ENCODE peak calls at places on chromosomes 3 and 15, in nine cellular contexts. X is GM12878, K is HFF-Myc, F is stomach, H is suprapubic skin, T is GM23338, G is skeletal muscle cell, P is adrenal gland, Y is fibroblast of lung. U is an unnamed sample.

GRCh38 chr3:79488407-79488806 is 279.4 kb downstream of the ROBO1 start:
- DNase-seq in Y (no peak), X (no peak), K (no peak), P (no peak), H (no peak), F (no peak), G (no peak), T (no peak), U (no peak)

GRCh38 chr15:33810806-33811205 is 157.5 kb upstream of the CHRM5 start:
- DNase-seq in K (no peak), H (no peak), F (no peak), G (no peak), T (no peak), X (no peak), P (no peak), Y (no peak), U (no peak)

GRCh38 chr3:189766416-189766815 is 135.2 kb downstream of the TP63 start:
- DNase-seq in P (no peak), H (no peak), X (no peak), G (no peak), T (peak; percentile 61), K (no peak), Y (no peak), F (no peak), U (no peak)

GRCh38 chr3:171806200-171807128 is 3.8 kb downstream of the PLD1 start:
- DNase-seq in Y (peak; percentile 95), X (no peak), F (no peak), G (peak; percentile 80), K (peak; percentile 84), P (no peak), T (no peak), H (no peak), U (no peak)

GRCh38 chr3:36489679-36490420 is 109.5 kb downstream of the STAC start:
- DNase-seq in F (no peak), K (no peak), P (no peak), G (no peak), T (no peak), X (no peak), Y (no peak), H (no peak), U (no peak)

GRCh38 chr3:50503504-50503903 is at the start of gene CACNA2D2:
- DNase-seq in K (no peak), H (no peak), F (peak; percentile 82), T (peak; percentile 77), G (no peak), X (no peak), Y (no peak), P (peak; percentile 22), U (peak; percentile 66)

GRCh38 chr3:121482651-121483050 is 63.1 kb downstream of the POLQ start:
- DNase-seq in K (peak; percentile 19), T (no peak), Y (peak; percentile 81), G (peak; percentile 49), H (no peak), F (no peak), X (no peak), P (no peak), U (no peak)

GRCh38 chr3:186963636-186964035 is 33.3 kb downstream of the ST6GAL1 start:
- DNase-seq in P (no peak), G (no peak), K (no peak), H (no peak), Y (no peak), F (no peak), X (no peak), T (no peak), U (no peak)

GRCh38 chr3:46628980-46629379 is 16.7 kb downstream of the FAM240A start:
- DNase-seq in T (no peak), X (no peak), K (peak; percentile 25), F (no peak), G (no peak), H (no peak), P (no peak), Y (peak; percentile 67), U (no peak)

GRCh38 chr3:18649666-18650363 is 224.7 kb upstream of the SATB1 start:
- DNase-seq in K (no peak), Y (no peak), H (no peak), P (no peak), G (no peak), F (no peak), X (peak; percentile 53), T (no peak), U (no peak)

GRCh38 chr3:73485877-73486311 is 138.8 kb downstream of the PDZRN3 start:
- DNase-seq in Y (no peak), F (no peak), G (no peak), H (no peak), X (no peak), P (no peak), T (no peak), K (no peak), U (peak; percentile 51)

DNA sequence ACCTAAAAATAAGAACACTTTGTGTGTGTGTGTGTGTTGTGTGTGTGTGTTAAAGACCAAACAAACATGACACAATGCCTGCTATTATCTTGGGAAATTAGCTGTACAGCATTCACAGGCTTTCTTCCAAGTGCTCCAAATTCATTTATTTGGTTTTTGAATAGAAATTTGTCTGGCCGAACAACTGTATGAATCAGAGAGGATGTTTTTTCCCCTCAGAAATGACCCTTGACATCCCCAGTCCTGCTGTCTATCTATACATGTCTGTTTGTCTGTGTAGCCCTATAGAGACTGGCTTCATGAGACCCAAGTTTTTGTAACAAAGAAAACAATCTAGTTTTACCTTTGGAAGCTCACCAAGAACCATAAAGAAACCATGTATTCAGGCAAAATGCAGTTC is 549.8 kb downstream of the NSUN3 start:
- DNase-seq in F (no peak), K (no peak), Y (no peak), T (no peak), G (no peak), X (no peak), H (no peak), P (no peak), U (no peak)
- H3K4me3 ChIP-seq in F (no peak overlapping the region), K (no peak overlapping the region), Y (no peak overlapping the region), T (no peak overlapping the region), G (no peak overlapping the region), X (no peak overlapping the region), H (no peak overlapping the region), P (no peak overlapping the region), U (no peak overlapping the region)

DNA sequence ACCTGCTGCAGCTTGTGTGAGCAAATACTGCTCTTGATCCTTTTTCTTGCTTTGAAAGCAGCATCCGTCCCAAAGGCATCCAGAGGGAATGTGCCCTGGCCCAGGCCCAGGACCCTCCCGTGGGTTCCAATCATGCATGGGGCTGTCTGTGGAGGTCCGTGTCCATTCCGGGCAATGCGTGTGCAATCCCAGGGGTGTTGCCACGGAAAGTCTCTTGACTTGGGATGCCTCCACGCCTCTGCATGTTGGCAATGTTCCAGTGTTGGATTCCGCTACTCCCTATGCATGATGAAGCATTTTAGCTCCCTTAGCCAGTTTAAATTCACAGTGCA is 105.7 kb downstream of the SNRPN start:
- DNase-seq in K (no peak), Y (no peak), P (peak; percentile 1), H (peak; percentile 15), X (no peak), T (no peak), G (no peak), F (peak; percentile 23), U (no peak)
- H3K4me3 ChIP-seq in K (no peak overlapping the region), Y (no peak overlapping the region), P (no peak overlapping the region), H (no peak overlapping the region), X (no peak overlapping the region), T (no peak overlapping the region), G (no peak overlapping the region), F (no peak overlapping the region), U (no peak overlapping the region)

GRCh38 chr3:25429960-25430941 is 2.2 kb downstream of the RARB start:
- DNase-seq in Y (no peak), X (no peak), H (no peak), P (no peak), G (no peak), F (no peak), K (no peak), T (no peak), U (no peak)
- H3K4me3 ChIP-seq in Y (peak overlapping the region; percentile 70), X (no peak overlapping the region), H (peak overlapping the region; percentile 56), P (peak overlapping the region; percentile 71), G (peak overlapping the region; percentile 56), F (peak overlapping the region; percentile 58), K (peak overlapping the region; percentile 47), T (no peak overlapping the region), U (no peak overlapping the region)

DNA sequence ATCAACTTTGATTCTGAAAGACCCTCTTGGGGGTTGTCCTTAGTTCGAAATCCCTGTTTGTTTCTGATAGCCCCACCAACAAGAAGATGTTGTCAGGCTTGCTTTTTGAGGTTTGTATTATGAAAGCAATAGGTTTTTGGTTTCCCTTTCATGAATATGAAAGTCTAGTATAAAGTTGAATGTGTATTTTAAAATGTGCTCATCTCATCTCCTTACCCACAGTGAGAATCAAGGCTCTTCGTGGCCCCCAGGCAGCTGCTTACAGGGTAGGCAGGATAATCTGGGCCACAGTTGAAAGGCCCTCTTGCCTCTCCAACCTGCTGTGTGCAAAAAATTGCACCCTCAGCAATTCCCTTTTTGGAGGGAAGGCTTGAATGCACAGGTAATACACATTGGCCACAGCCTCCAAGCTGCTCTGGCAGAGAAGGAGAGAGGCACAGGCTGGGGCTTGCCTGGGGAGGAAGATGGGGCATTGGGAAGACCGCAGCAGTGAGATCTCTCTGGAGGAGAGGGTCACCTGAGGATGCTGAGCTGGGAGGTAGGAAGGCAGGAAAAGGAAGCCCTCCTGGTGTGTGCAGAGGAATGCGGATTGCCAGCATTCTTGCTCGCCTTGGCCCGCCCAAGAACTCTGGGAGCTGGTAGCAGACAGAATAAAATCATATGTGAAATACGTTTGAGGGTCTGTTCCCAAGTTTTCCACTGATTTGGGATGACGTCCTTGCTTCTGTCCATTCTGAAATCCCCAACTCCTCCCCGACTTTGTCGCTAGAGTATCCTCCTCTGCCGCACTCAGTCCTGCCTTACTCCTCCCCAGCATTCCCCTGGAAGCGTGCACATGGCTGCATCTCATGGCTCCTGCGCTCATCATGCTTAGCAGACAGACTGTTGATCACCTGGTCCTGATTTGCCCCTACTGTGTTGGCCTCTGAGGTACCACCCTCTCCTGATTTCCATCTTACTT is 196.4 kb downstream of the RPLP1 start:
- DNase-seq in Y (no peak), G (no peak), K (no peak), X (no peak), F (no peak), T (peak; percentile 87), H (no peak), P (no peak), U (no peak)
- H3K4me3 ChIP-seq in Y (no peak overlapping the region), G (no peak overlapping the region), K (no peak overlapping the region), X (no peak overlapping the region), F (no peak overlapping the region), T (no peak overlapping the region), H (no peak overlapping the region), P (no peak overlapping the region), U (peak overlapping the region; percentile 20)

DNA sequence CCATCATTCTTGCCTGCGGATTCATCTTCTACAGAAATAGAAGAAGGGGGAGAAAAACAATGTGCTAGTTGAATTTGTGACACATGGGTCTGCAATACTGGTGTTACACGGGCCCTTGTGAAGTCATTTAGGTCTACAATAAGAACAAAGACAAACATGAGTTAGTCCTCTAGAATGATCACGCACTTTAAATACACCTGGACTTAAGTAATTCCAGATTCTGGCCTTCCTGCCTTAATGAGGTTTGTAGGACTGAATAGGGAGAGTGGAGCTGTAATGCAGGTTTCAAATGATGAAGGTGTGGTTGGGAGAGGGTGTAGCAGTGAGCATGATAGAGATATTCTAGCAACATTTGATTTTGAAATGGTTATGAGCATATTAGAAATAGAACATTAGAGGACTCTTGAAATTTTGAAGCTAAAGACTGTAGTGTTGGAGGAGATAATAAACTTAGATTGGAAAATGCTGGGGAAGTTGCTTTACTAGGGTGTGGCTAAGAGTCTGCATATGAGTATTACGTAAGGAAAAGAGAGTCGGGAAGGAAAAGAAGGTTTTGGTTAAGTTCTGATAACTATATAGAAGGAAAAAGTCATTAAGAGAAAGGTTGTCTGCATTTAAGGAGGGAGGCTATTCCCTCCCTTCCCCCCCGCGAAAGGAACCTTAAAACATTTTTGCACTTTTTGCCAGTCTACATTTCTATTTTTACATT is 612 bp downstream of the EIF2A start:
- DNase-seq in P (no peak), K (no peak), Y (peak; percentile 19), G (no peak), T (no peak), F (no peak), X (no peak), H (no peak), U (no peak)
- H3K4me3 ChIP-seq in P (peak overlapping the region; percentile 91), K (peak overlapping the region; percentile 61), Y (peak overlapping the region; percentile 94), G (peak overlapping the region; percentile 71), T (peak overlapping the region; percentile 86), F (peak overlapping the region; percentile 89), X (peak overlapping the region; percentile 97), H (peak overlapping the region; percentile 82), U (peak overlapping the region; percentile 77)

U was measured in BE2C.